ENCODE peak calls at places on chromosomes 12 and 14, in six cellular contexts. C, L, G, M, Z and X are unnamed samples.

GRCh38 chr12:56333197-56333678 is 562 bp downstream of the PAN2 start:
- DNase-seq in M (no peak), L (no peak), C (no peak), G (no peak), Z (no peak), X (no peak)

GRCh38 chr12:132225214-132225613 is 81.0 kb downstream of the NOC4L start:
- DNase-seq in G (no peak), C (no peak), Z (no peak), L (no peak), M (no peak), X (no peak)

GRCh38 chr12:112167031-112167461 is 41.7 kb downstream of the TRAFD1 start:
- DNase-seq in G (no peak), C (no peak), M (no peak), L (no peak), Z (no peak), X (no peak)

GRCh38 chr12:46523863-46524770 is 151.5 kb upstream of the SLC38A2 start:
- DNase-seq in C (no peak), Z (peak), L (peak), G (no peak), M (peak), X (peak)

GRCh38 chr12:94973202-94973601 is 30.3 kb downstream of the NDUFA12 start:
- DNase-seq in C (no peak), M (no peak), Z (no peak), G (no peak), L (no peak), X (no peak)

GRCh38 chr12:127108360-127109215 is 1158.4 kb upstream of the TMEM132C start:
- DNase-seq in C (peak), L (no peak), Z (peak), M (peak), G (peak), X (peak)

GRCh38 chr14:53934778-53935414 is 21.7 kb downstream of the BMP4 start:
- DNase-seq in Z (no peak), M (no peak), L (no peak), C (no peak), G (no peak), X (no peak)

GRCh38 chr14:103206023-103206481 is 82.8 kb downstream of the TNFAIP2 start:
- DNase-seq in G (no peak), C (no peak), M (no peak), Z (no peak), L (no peak), X (no peak)

GRCh38 chr12:3438401-3438800 is 52.6 kb upstream of the PRMT8 start:
- DNase-seq in L (no peak), C (no peak), M (no peak), Z (no peak), G (no peak), X (no peak)

GRCh38 chr14:21993070-21993469 is 319.5 kb upstream of the OR4E1 start:
- DNase-seq in L (no peak), G (no peak), C (no peak), Z (no peak), M (no peak), X (no peak)

GRCh38 chr14:23933108-23933507 is 20.5 kb upstream of the DHRS4 start:
- DNase-seq in Z (no peak), M (no peak), G (no peak), L (no peak), C (no peak), X (no peak)

GRCh38 chr12:117155278-117156060 is 34.8 kb downstream of the FBXO21 start:
- DNase-seq in Z (peak), M (peak), C (peak), L (peak), G (peak), X (peak)